ENCODE peak calls at places on chromosomes 4 and X, in five cellular contexts. P is aorta, D is Peyer's patch, B is A549, G is tibial nerve. M is an unnamed sample.

GRCh38 chr4:185265942-185266341 is 56.5 kb downstream of the SNX25 start:
- DNase-seq in P (no peak), D (no peak), B (no peak), G (no peak), M (no peak)

GRCh38 chrX:100424012-100424411 is 13.9 kb upstream of the PCDH19 start:
- DNase-seq in G (no peak), P (no peak), B (no peak), D (no peak), M (no peak)

GRCh38 chr4:184728858-184729257 is 5.0 kb downstream of the CENPU start:
- DNase-seq in D (no peak), G (no peak), P (no peak), B (no peak), M (no peak)

GRCh38 chr4:47315346-47315745 is 148.2 kb downstream of the COMMD8 start:
- DNase-seq in G (no peak), B (no peak), P (no peak), D (no peak), M (no peak)

GRCh38 chr4:6229095-6229494 is 28.7 kb upstream of the JAKMIP1 start:
- DNase-seq in B (no peak), G (no peak), D (no peak), P (no peak), M (no peak)

GRCh38 chr4:117768610-117769009 is 265.7 kb upstream of the NDST3 start:
- DNase-seq in B (no peak), D (no peak), P (no peak), G (no peak), M (no peak)

GRCh38 chrX:129641941-129642340 is 12.8 kb downstream of the APLN start:
- DNase-seq in G (no peak), B (no peak), P (no peak), D (no peak), M (no peak)

GRCh38 chrX:106481341-106481740 is 130.4 kb upstream of the RADX start:
- DNase-seq in D (peak; percentile 25), P (no peak), G (no peak), B (peak; percentile 48), M (peak; percentile 58)

GRCh38 chrX:4570141-4570540 is 856.7 kb upstream of the PRKX start:
- DNase-seq in B (no peak), G (no peak), P (no peak), D (no peak), M (no peak)

GRCh38 chrX:18457000-18457399 is 31.6 kb downstream of the CDKL5 start:
- DNase-seq in P (no peak), D (no peak), B (no peak), G (no peak), M (no peak)

GRCh38 chr4:184479516-184479950 is 5.2 kb upstream of the IRF2 start:
- DNase-seq in B (no peak), P (no peak), G (no peak), D (no peak), M (no peak)

GRCh38 chr4:139416073-139416673 is 37.7 kb upstream of the RAB33B start:
- DNase-seq in G (no peak), B (peak; percentile 51), D (no peak), P (no peak), M (no peak)

GRCh38 chrX:153626025-153626633 is 20.9 kb upstream of the DUSP9 start:
- DNase-seq in P (no peak), D (no peak), B (no peak), G (no peak), M (no peak)

GRCh38 chrX:10242036-10242435 is 85.3 kb downstream of the CLCN4 start:
- DNase-seq in B (no peak), P (no peak), G (no peak), D (no peak), M (no peak)

GRCh38 chrX:19624754-19625153 is 109.4 kb upstream of the MAP3K15 start:
- DNase-seq in G (no peak), P (no peak), B (no peak), D (no peak), M (no peak)

GRCh38 chrX:19904778-19905367 is 17.5 kb upstream of the SH3KBP1 start:
- DNase-seq in D (no peak), B (peak; percentile 60), P (no peak), G (no peak), M (no peak)

GRCh38 chr4:82223715-82224114 is 150.1 kb downstream of the HNRNPD start:
- DNase-seq in D (peak; percentile 76), P (peak; percentile 78), G (no peak), B (no peak), M (no peak)

GRCh38 chr4:16969696-16970135 is 71.3 kb upstream of the LDB2 start:
- DNase-seq in D (no peak), G (no peak), B (no peak), P (peak; percentile 47), M (no peak)

GRCh38 chr4:52376107-52376704 is 282.9 kb downstream of the USP46 start:
- DNase-seq in G (no peak), B (peak; percentile 30), D (no peak), P (no peak), M (no peak)

GRCh38 chrX:8033175-8033574 is 106.0 kb upstream of the PNPLA4 start:
- DNase-seq in B (no peak), P (no peak), D (no peak), G (no peak), M (no peak)

GRCh38 chr4:152594981-152595916 is 59.4 kb upstream of the FBXW7 start:
- DNase-seq in B (no peak), D (peak; percentile 19), P (no peak), G (no peak), M (no peak)

GRCh38 chr4:72591547-72591946 is 22.5 kb upstream of the ADAMTS3 start:
- DNase-seq in G (no peak), P (no peak), D (no peak), B (no peak), M (no peak)

GRCh38 chr4:6890358-6890757 is 19.3 kb upstream of the TBC1D14 start:
- DNase-seq in D (no peak), P (no peak), B (no peak), G (no peak), M (no peak)

GRCh38 chr4:98720871-98721480 is 62.6 kb upstream of the TSPAN5 start:
- DNase-seq in D (no peak), B (no peak), G (no peak), P (no peak), M (no peak)

GRCh38 chr4:786861-787300 is 39.0 kb downstream of the CPLX1 start:
- DNase-seq in D (no peak), G (peak; percentile 13), B (no peak), P (peak; percentile 52), M (no peak)

GRCh38 chrX:39975094-39975865 is 122.5 kb downstream of the BCOR start:
- DNase-seq in D (no peak), B (no peak), G (no peak), P (no peak), M (no peak)

GRCh38 chrX:154603438-154604430 is 15.3 kb downstream of the CTAG1B start:
- DNase-seq in D (no peak), P (no peak), B (peak; percentile 48), G (no peak), M (no peak)

GRCh38 chrX:6149231-6149870 is 79.3 kb downstream of the NLGN4X start:
- DNase-seq in G (no peak), D (no peak), B (no peak), P (no peak), M (no peak)
- H3K27ac ChIP-seq in G (no peak overlapping the region), D (no peak overlapping the region), B (no peak overlapping the region), P (no peak overlapping the region), M (no peak overlapping the region)

GRCh38 chrX:38879631-38880220 is 78.5 kb downstream of the MID1IP1 start:
- DNase-seq in P (no peak), B (no peak), G (no peak), D (peak; percentile 54), M (no peak)

GRCh38 chrX:38880460-38880859 is 79.2 kb downstream of the MID1IP1 start:
- DNase-seq in P (no peak), D (no peak), G (no peak), B (peak; percentile 34), M (no peak)

GRCh38 chrX:38882894-38883620 is 81.8 kb downstream of the MID1IP1 start:
- DNase-seq in G (no peak), P (peak; percentile 52), D (no peak), B (no peak), M (no peak)

GRCh38 chrX:38881727-38882126 is 80.5 kb downstream of the MID1IP1 start:
- DNase-seq in P (no peak), D (no peak), B (no peak), G (no peak), M (no peak)

DNA sequence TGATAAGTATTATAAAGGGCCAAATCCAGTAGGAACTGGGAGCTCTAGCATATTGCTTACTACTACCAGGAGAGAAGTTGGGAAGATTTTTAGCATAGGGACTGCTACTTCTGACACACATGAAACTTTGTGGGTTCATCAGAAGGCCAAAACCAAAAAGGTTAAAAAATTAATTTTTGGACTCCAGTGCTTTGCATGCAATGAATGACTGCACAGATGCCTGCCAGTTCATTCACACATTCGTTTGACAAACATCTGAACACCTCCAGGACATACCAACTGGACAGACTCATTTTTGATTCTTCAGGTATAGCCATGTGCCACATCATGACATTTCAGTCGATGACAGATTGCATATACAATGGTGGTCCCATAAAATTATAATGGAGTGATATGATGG is 79.8 kb downstream of the MID1IP1 start:
- DNase-seq in G (no peak), D (no peak), P (no peak), B (no peak), M (no peak)
- H3K27ac ChIP-seq in G (no peak overlapping the region), D (no peak overlapping the region), P (no peak overlapping the region), B (no peak overlapping the region), M (no peak overlapping the region)

GRCh38 chr4:36278789-36279188 is 2.6 kb upstream of the DTHD1 start:
- DNase-seq in G (no peak), D (no peak), P (no peak), B (no peak), M (no peak)

GRCh38 chr4:36277533-36277932 is 3.9 kb upstream of the DTHD1 start:
- DNase-seq in G (no peak), P (no peak), D (no peak), B (no peak), M (no peak)

GRCh38 chr4:36281384-36282106 is at the start of gene DTHD1:
- DNase-seq in P (no peak), B (no peak), G (no peak), D (no peak), M (no peak)

GRCh38 chr4:36283912-36284465 is 2.6 kb downstream of the DTHD1 start:
- DNase-seq in G (no peak), P (no peak), D (no peak), B (no peak), M (no peak)

GRCh38 chr4:36280555-36280954 is 861 bp upstream of the DTHD1 start:
- DNase-seq in G (no peak), P (no peak), D (no peak), B (no peak), M (peak; percentile 38)
- H3K27ac ChIP-seq in G (no peak overlapping the region), P (no peak overlapping the region), D (no peak overlapping the region), B (no peak overlapping the region), M (no peak overlapping the region)

GRCh38 chr4:41540687-41541086 is 2.7 kb downstream of the LIMCH1 start:
- DNase-seq in G (no peak), P (no peak), D (no peak), B (no peak), M (no peak)
- H3K27ac ChIP-seq in G (no peak overlapping the region), P (peak overlapping the region; percentile 92), D (no peak overlapping the region), B (no peak overlapping the region), M (peak overlapping the region; percentile 87)

M was measured in lung.